ENCODE peak calls at places on chromosomes 3 and 15, in seven cellular contexts. C is MCF 10A, L is LoVo, G is Right ventricle myocardium inferior, I is tibial artery, H is GM12891, A is HS-5. N is an unnamed sample.

GRCh38 chr3:156291269-156292123 is 171.1 kb downstream of the KCNAB1 start:
- DNase-seq in A (no peak), G (no peak), L (no peak), H (no peak), C (no peak), I (no peak), N (no peak)

GRCh38 chr15:77818484-77819270 is 186.0 kb upstream of the LINGO1 start:
- DNase-seq in G (peak), L (no peak), H (no peak), C (no peak), A (no peak), I (no peak), N (no peak)

GRCh38 chr3:22734207-22734606 is 468.9 kb upstream of the UBE2E2 start:
- DNase-seq in I (no peak), A (no peak), L (no peak), C (no peak), H (no peak), G (no peak), N (no peak)

GRCh38 chr3:128555881-128556280 is 62.9 kb upstream of the GATA2 start:
- DNase-seq in G (no peak), I (no peak), C (no peak), A (no peak), H (no peak), L (no peak), N (no peak)

GRCh38 chr15:47514251-47514652 is 203.1 kb upstream of the SEMA6D start:
- DNase-seq in H (no peak), C (peak), G (no peak), I (no peak), A (peak), L (no peak), N (no peak)

GRCh38 chr15:93035953-93036810 is 52.8 kb downstream of the RGMA start:
- DNase-seq in H (peak), L (peak), C (peak), I (peak), A (no peak), G (no peak), N (no peak)

GRCh38 chr3:112199622-112200316 is 66.7 kb upstream of the GCSAM start:
- DNase-seq in C (peak), L (peak), I (no peak), H (no peak), G (no peak), A (peak), N (no peak)

GRCh38 chr15:96180062-96180745 is 150.3 kb upstream of the NR2F2 start:
- DNase-seq in A (no peak), L (no peak), H (no peak), I (no peak), G (no peak), C (no peak), N (no peak)

GRCh38 chr15:65476942-65477341 is 40.5 kb downstream of the DPP8 start:
- DNase-seq in G (no peak), A (peak), C (peak), I (no peak), H (no peak), L (no peak), N (peak)

GRCh38 chr3:44026224-44026865 is 215.3 kb upstream of the TOPAZ1 start:
- DNase-seq in A (no peak), L (no peak), I (no peak), C (peak), G (no peak), H (no peak), N (no peak)

GRCh38 chr3:127473244-127474024 is 117.1 kb downstream of the TPRA1 start:
- DNase-seq in C (peak), I (no peak), G (no peak), H (peak), L (no peak), A (no peak), N (no peak)

GRCh38 chr3:120875989-120876388 is 32.0 kb upstream of the STXBP5L start:
- DNase-seq in L (no peak), H (no peak), G (no peak), C (peak), A (no peak), I (no peak), N (no peak)

GRCh38 chr3:162437480-162437879 is 940.9 kb downstream of the OTOL1 start:
- DNase-seq in A (no peak), G (no peak), I (no peak), L (no peak), C (no peak), H (no peak), N (no peak)

GRCh38 chr3:133487920-133488540 is 85.5 kb upstream of the CDV3 start:
- DNase-seq in G (no peak), H (no peak), C (peak), A (no peak), L (no peak), I (no peak), N (no peak)

GRCh38 chr15:70494861-70495571 is 268.3 kb downstream of the UACA start:
- DNase-seq in C (peak), A (peak), H (no peak), L (peak), I (no peak), G (no peak), N (peak)

GRCh38 chr15:37102315-37103021 is 2.1 kb upstream of the MEIS2 start:
- DNase-seq in A (no peak), L (no peak), G (no peak), C (no peak), H (no peak), I (no peak), N (no peak)